ENCODE peak calls at places on chromosomes 7 and 10, in six cellular contexts. One of them, this sample, is unnamed.

GRCh38 chr10:76727009-76727408 is 910.6 kb downstream of the KCNMA1 start:
- DNase-seq in B cell: no peak
- DNase-seq in activated T-cell treated with anti-CD3 and anti-CD28 coated beads for 24 hours: no peak
- DNase-seq in activated CD4-positive, alpha-beta T cell treated with anti-CD3 and anti-CD28 coated beads, Interleukin-2, amount 10 ng/mL, durations not matched to agents 7 days and 5 days: no peak
- DNase-seq in NCI-H1092: no peak
- DNase-seq in NCI-H446 treated with DMSO at 0.1 percent for 48 hours: no peak
- DNase-seq in this sample: no peak

GRCh38 chr10:131187274-131187673 is 124.2 kb downstream of the TCERG1L start:
- DNase-seq in B cell: no peak
- DNase-seq in activated T-cell treated with anti-CD3 and anti-CD28 coated beads for 24 hours: no peak
- DNase-seq in activated CD4-positive, alpha-beta T cell treated with anti-CD3 and anti-CD28 coated beads, Interleukin-2, amount 10 ng/mL, durations not matched to agents 7 days and 5 days: no peak
- DNase-seq in NCI-H1092: no peak
- DNase-seq in NCI-H446 treated with DMSO at 0.1 percent for 48 hours: no peak
- DNase-seq in this sample: no peak

GRCh38 chr10:12637649-12638048 is 288.3 kb downstream of the CAMK1D start:
- DNase-seq in B cell: no peak
- DNase-seq in activated T-cell treated with anti-CD3 and anti-CD28 coated beads for 24 hours: no peak
- DNase-seq in activated CD4-positive, alpha-beta T cell treated with anti-CD3 and anti-CD28 coated beads, Interleukin-2, amount 10 ng/mL, durations not matched to agents 7 days and 5 days: no peak
- DNase-seq in NCI-H1092: no peak
- DNase-seq in NCI-H446 treated with DMSO at 0.1 percent for 48 hours: peak
- DNase-seq in this sample: no peak

GRCh38 chr10:24723386-24723787 is 300 bp downstream of the ARHGAP21 start:
- DNase-seq in B cell: peak
- DNase-seq in activated T-cell treated with anti-CD3 and anti-CD28 coated beads for 24 hours: no peak
- DNase-seq in activated CD4-positive, alpha-beta T cell treated with anti-CD3 and anti-CD28 coated beads, Interleukin-2, amount 10 ng/mL, durations not matched to agents 7 days and 5 days: peak
- DNase-seq in NCI-H1092: no peak
- DNase-seq in NCI-H446 treated with DMSO at 0.1 percent for 48 hours: no peak
- DNase-seq in this sample: peak

GRCh38 chr10:78292987-78293865 is 259.6 kb downstream of the RPS24 start:
- DNase-seq in B cell: no peak
- DNase-seq in activated T-cell treated with anti-CD3 and anti-CD28 coated beads for 24 hours: no peak
- DNase-seq in activated CD4-positive, alpha-beta T cell treated with anti-CD3 and anti-CD28 coated beads, Interleukin-2, amount 10 ng/mL, durations not matched to agents 7 days and 5 days: no peak
- DNase-seq in NCI-H1092: peak
- DNase-seq in NCI-H446 treated with DMSO at 0.1 percent for 48 hours: no peak
- DNase-seq in this sample: no peak

GRCh38 chr7:30166841-30167235 is 32.1 kb downstream of the MTURN start:
- DNase-seq in B cell: no peak
- DNase-seq in activated T-cell treated with anti-CD3 and anti-CD28 coated beads for 24 hours: no peak
- DNase-seq in activated CD4-positive, alpha-beta T cell treated with anti-CD3 and anti-CD28 coated beads, Interleukin-2, amount 10 ng/mL, durations not matched to agents 7 days and 5 days: no peak
- DNase-seq in NCI-H1092: no peak
- DNase-seq in NCI-H446 treated with DMSO at 0.1 percent for 48 hours: no peak
- DNase-seq in this sample: no peak

GRCh38 chr7:69429817-69430501 is 168.3 kb upstream of the AUTS2 start:
- DNase-seq in B cell: no peak
- DNase-seq in activated T-cell treated with anti-CD3 and anti-CD28 coated beads for 24 hours: no peak
- DNase-seq in activated CD4-positive, alpha-beta T cell treated with anti-CD3 and anti-CD28 coated beads, Interleukin-2, amount 10 ng/mL, durations not matched to agents 7 days and 5 days: no peak
- DNase-seq in NCI-H1092: peak
- DNase-seq in NCI-H446 treated with DMSO at 0.1 percent for 48 hours: peak
- DNase-seq in this sample: no peak

GRCh38 chr7:98970031-98970615 is 91.8 kb downstream of the TRRAP start:
- DNase-seq in B cell: no peak
- DNase-seq in activated T-cell treated with anti-CD3 and anti-CD28 coated beads for 24 hours: no peak
- DNase-seq in activated CD4-positive, alpha-beta T cell treated with anti-CD3 and anti-CD28 coated beads, Interleukin-2, amount 10 ng/mL, durations not matched to agents 7 days and 5 days: no peak
- DNase-seq in NCI-H1092: no peak
- DNase-seq in NCI-H446 treated with DMSO at 0.1 percent for 48 hours: no peak
- DNase-seq in this sample: no peak

GRCh38 chr7:32378991-32379390 is 111.2 kb downstream of the LSM5 start:
- DNase-seq in B cell: no peak
- DNase-seq in activated T-cell treated with anti-CD3 and anti-CD28 coated beads for 24 hours: no peak
- DNase-seq in activated CD4-positive, alpha-beta T cell treated with anti-CD3 and anti-CD28 coated beads, Interleukin-2, amount 10 ng/mL, durations not matched to agents 7 days and 5 days: no peak
- DNase-seq in NCI-H1092: no peak
- DNase-seq in NCI-H446 treated with DMSO at 0.1 percent for 48 hours: no peak
- DNase-seq in this sample: no peak

GRCh38 chr10:95729323-95730055 is 26.5 kb upstream of the ENTPD1 start:
- DNase-seq in B cell: no peak
- DNase-seq in activated T-cell treated with anti-CD3 and anti-CD28 coated beads for 24 hours: no peak
- DNase-seq in activated CD4-positive, alpha-beta T cell treated with anti-CD3 and anti-CD28 coated beads, Interleukin-2, amount 10 ng/mL, durations not matched to agents 7 days and 5 days: no peak
- DNase-seq in NCI-H1092: no peak
- DNase-seq in NCI-H446 treated with DMSO at 0.1 percent for 48 hours: no peak
- DNase-seq in this sample: no peak

GRCh38 chr7:131141443-131141967 is 186.2 kb upstream of the MKLN1 start:
- DNase-seq in B cell: no peak
- DNase-seq in activated T-cell treated with anti-CD3 and anti-CD28 coated beads for 24 hours: no peak
- DNase-seq in activated CD4-positive, alpha-beta T cell treated with anti-CD3 and anti-CD28 coated beads, Interleukin-2, amount 10 ng/mL, durations not matched to agents 7 days and 5 days: no peak
- DNase-seq in NCI-H1092: no peak
- DNase-seq in NCI-H446 treated with DMSO at 0.1 percent for 48 hours: no peak
- DNase-seq in this sample: no peak

GRCh38 chr10:122152544-122152943 is 118.6 kb upstream of the BTBD16 start:
- DNase-seq in B cell: no peak
- DNase-seq in activated T-cell treated with anti-CD3 and anti-CD28 coated beads for 24 hours: no peak
- DNase-seq in activated CD4-positive, alpha-beta T cell treated with anti-CD3 and anti-CD28 coated beads, Interleukin-2, amount 10 ng/mL, durations not matched to agents 7 days and 5 days: no peak
- DNase-seq in NCI-H1092: peak
- DNase-seq in NCI-H446 treated with DMSO at 0.1 percent for 48 hours: peak
- DNase-seq in this sample: no peak

GRCh38 chr10:74906631-74907030 is 80.2 kb downstream of the KAT6B start:
- DNase-seq in B cell: no peak
- DNase-seq in activated T-cell treated with anti-CD3 and anti-CD28 coated beads for 24 hours: no peak
- DNase-seq in activated CD4-positive, alpha-beta T cell treated with anti-CD3 and anti-CD28 coated beads, Interleukin-2, amount 10 ng/mL, durations not matched to agents 7 days and 5 days: no peak
- DNase-seq in NCI-H1092: no peak
- DNase-seq in NCI-H446 treated with DMSO at 0.1 percent for 48 hours: no peak
- DNase-seq in this sample: no peak

GRCh38 chr7:76506081-76506440 is 4.3 kb upstream of the UPK3B start:
- DNase-seq in B cell: no peak
- DNase-seq in activated T-cell treated with anti-CD3 and anti-CD28 coated beads for 24 hours: no peak
- DNase-seq in activated CD4-positive, alpha-beta T cell treated with anti-CD3 and anti-CD28 coated beads, Interleukin-2, amount 10 ng/mL, durations not matched to agents 7 days and 5 days: no peak
- DNase-seq in NCI-H1092: no peak
- DNase-seq in NCI-H446 treated with DMSO at 0.1 percent for 48 hours: no peak
- DNase-seq in this sample: no peak

GRCh38 chr7:114656471-114656870 is 241.9 kb downstream of the FOXP2 start:
- DNase-seq in B cell: no peak
- DNase-seq in activated T-cell treated with anti-CD3 and anti-CD28 coated beads for 24 hours: no peak
- DNase-seq in activated CD4-positive, alpha-beta T cell treated with anti-CD3 and anti-CD28 coated beads, Interleukin-2, amount 10 ng/mL, durations not matched to agents 7 days and 5 days: no peak
- DNase-seq in NCI-H1092: no peak
- DNase-seq in NCI-H446 treated with DMSO at 0.1 percent for 48 hours: peak
- DNase-seq in this sample: no peak

GRCh38 chr7:23106491-23106800 is 861 bp downstream of the KLHL7 start:
- DNase-seq in B cell: no peak
- DNase-seq in activated T-cell treated with anti-CD3 and anti-CD28 coated beads for 24 hours: no peak
- DNase-seq in activated CD4-positive, alpha-beta T cell treated with anti-CD3 and anti-CD28 coated beads, Interleukin-2, amount 10 ng/mL, durations not matched to agents 7 days and 5 days: no peak
- DNase-seq in NCI-H1092: peak
- DNase-seq in NCI-H446 treated with DMSO at 0.1 percent for 48 hours: no peak
- DNase-seq in this sample: no peak

GRCh38 chr10:32149257-32149955 is 93.2 kb upstream of the KIF5B start:
- DNase-seq in B cell: no peak
- DNase-seq in activated T-cell treated with anti-CD3 and anti-CD28 coated beads for 24 hours: no peak
- DNase-seq in activated CD4-positive, alpha-beta T cell treated with anti-CD3 and anti-CD28 coated beads, Interleukin-2, amount 10 ng/mL, durations not matched to agents 7 days and 5 days: peak
- DNase-seq in NCI-H1092: no peak
- DNase-seq in NCI-H446 treated with DMSO at 0.1 percent for 48 hours: peak
- DNase-seq in this sample: no peak

GRCh38 chr7:114530074-114530611 is 115.5 kb downstream of the FOXP2 start:
- DNase-seq in B cell: no peak
- DNase-seq in activated T-cell treated with anti-CD3 and anti-CD28 coated beads for 24 hours: no peak
- DNase-seq in activated CD4-positive, alpha-beta T cell treated with anti-CD3 and anti-CD28 coated beads, Interleukin-2, amount 10 ng/mL, durations not matched to agents 7 days and 5 days: no peak
- DNase-seq in NCI-H1092: peak
- DNase-seq in NCI-H446 treated with DMSO at 0.1 percent for 48 hours: no peak
- DNase-seq in this sample: no peak

GRCh38 chr7:80923211-80923612 is 4.4 kb upstream of the SEMA3C start:
- DNase-seq in B cell: no peak
- DNase-seq in activated T-cell treated with anti-CD3 and anti-CD28 coated beads for 24 hours: no peak
- DNase-seq in activated CD4-positive, alpha-beta T cell treated with anti-CD3 and anti-CD28 coated beads, Interleukin-2, amount 10 ng/mL, durations not matched to agents 7 days and 5 days: no peak
- DNase-seq in NCI-H1092: peak
- DNase-seq in NCI-H446 treated with DMSO at 0.1 percent for 48 hours: peak
- DNase-seq in this sample: no peak

GRCh38 chr7:100693312-100694195 is 496 bp downstream of the GIGYF1 start:
- DNase-seq in B cell: no peak
- DNase-seq in activated T-cell treated with anti-CD3 and anti-CD28 coated beads for 24 hours: no peak
- DNase-seq in activated CD4-positive, alpha-beta T cell treated with anti-CD3 and anti-CD28 coated beads, Interleukin-2, amount 10 ng/mL, durations not matched to agents 7 days and 5 days: no peak
- DNase-seq in NCI-H1092: peak
- DNase-seq in NCI-H446 treated with DMSO at 0.1 percent for 48 hours: no peak
- DNase-seq in this sample: no peak

GRCh38 chr10:122494833-122495232 is 33.5 kb downstream of the HTRA1 start:
- DNase-seq in B cell: no peak
- DNase-seq in activated T-cell treated with anti-CD3 and anti-CD28 coated beads for 24 hours: no peak
- DNase-seq in activated CD4-positive, alpha-beta T cell treated with anti-CD3 and anti-CD28 coated beads, Interleukin-2, amount 10 ng/mL, durations not matched to agents 7 days and 5 days: no peak
- DNase-seq in NCI-H1092: no peak
- DNase-seq in NCI-H446 treated with DMSO at 0.1 percent for 48 hours: no peak
- DNase-seq in this sample: no peak

GRCh38 chr7:34385385-34385784 is 272.6 kb upstream of the NPSR1 start:
- DNase-seq in B cell: no peak
- DNase-seq in activated T-cell treated with anti-CD3 and anti-CD28 coated beads for 24 hours: no peak
- DNase-seq in activated CD4-positive, alpha-beta T cell treated with anti-CD3 and anti-CD28 coated beads, Interleukin-2, amount 10 ng/mL, durations not matched to agents 7 days and 5 days: no peak
- DNase-seq in NCI-H1092: no peak
- DNase-seq in NCI-H446 treated with DMSO at 0.1 percent for 48 hours: no peak
- DNase-seq in this sample: no peak